ENCODE peak calls at places on chromosomes 3 and 15, in ten cellular contexts. G is tibial artery, T is SK-N-SH, L is MM.1S, W is endothelial cell of umbilical vein, D is GM23338, F is colonic mucosa, I is stomach, E is fibroblast of lung, Q is breast epithelium. O is an unnamed sample.

GRCh38 chr3:53464424-53464823 is 30.0 kb upstream of the CACNA1D start:
- DNase-seq in G (no peak), L (no peak), Q (no peak), W (no peak), T (no peak), I (no peak), E (no peak), D (peak), F (no peak), O (no peak)

GRCh38 chr3:161372321-161373260 is 1.3 kb upstream of the SPTSSB start:
- DNase-seq in T (peak), E (peak), Q (no peak), G (no peak), L (no peak), F (peak), I (peak), D (peak), W (peak), O (peak)

GRCh38 chr3:172317984-172318383 is 130.3 kb downstream of the GHSR start:
- DNase-seq in E (peak), Q (no peak), W (peak), T (peak), G (no peak), L (no peak), I (no peak), D (no peak), F (peak), O (no peak)

GRCh38 chr3:65732060-65732933 is 306.4 kb downstream of the MAGI1 start:
- DNase-seq in T (peak), G (no peak), L (peak), W (peak), F (peak), I (no peak), D (peak), Q (no peak), E (peak), O (no peak)

GRCh38 chr3:47377186-47377585 is 3.6 kb upstream of the PTPN23 start:
- DNase-seq in G (no peak), F (no peak), T (no peak), E (no peak), Q (no peak), D (no peak), L (no peak), I (no peak), W (no peak), O (no peak)

GRCh38 chr15:81575436-81576123 is 201.6 kb upstream of the TMC3 start:
- DNase-seq in G (no peak), Q (no peak), L (no peak), W (peak), I (no peak), F (no peak), E (no peak), D (peak), T (no peak), O (no peak)

GRCh38 chr3:136740351-136740957 is 11.7 kb downstream of the STAG1 start:
- DNase-seq in E (no peak), W (no peak), I (no peak), G (no peak), F (no peak), T (no peak), D (no peak), L (no peak), Q (no peak), O (no peak)

GRCh38 chr15:39205081-39205480 is 375.8 kb upstream of the THBS1 start:
- DNase-seq in G (no peak), D (no peak), Q (no peak), E (no peak), T (no peak), F (no peak), I (no peak), L (no peak), W (no peak), O (no peak)

GRCh38 chr3:133494469-133494868 is 79.0 kb upstream of the CDV3 start:
- DNase-seq in W (no peak), E (peak), D (peak), F (no peak), G (no peak), L (no peak), I (no peak), Q (no peak), T (no peak), O (no peak)

GRCh38 chr15:51368751-51369450 is 27.4 kb downstream of the GLDN start:
- DNase-seq in G (no peak), I (no peak), T (no peak), E (peak), F (no peak), W (no peak), Q (no peak), L (no peak), D (no peak), O (no peak)

GRCh38 chr3:14520967-14521366 is 19.2 kb downstream of the GRIP2 start:
- DNase-seq in E (no peak), I (no peak), W (no peak), F (no peak), G (peak), T (no peak), L (no peak), D (no peak), Q (peak), O (no peak)

GRCh38 chr3:32297366-32297765 is 58.9 kb downstream of the CMTM8 start:
- DNase-seq in T (no peak), E (no peak), I (no peak), D (no peak), F (no peak), L (no peak), W (no peak), G (no peak), Q (no peak), O (peak)

GRCh38 chr3:39980021-39980420 is 170.6 kb downstream of the MYRIP start:
- DNase-seq in T (no peak), G (no peak), E (no peak), W (no peak), F (no peak), Q (no peak), L (peak), I (no peak), D (no peak), O (no peak)

GRCh38 chr3:148962513-148962912 is 28.8 kb upstream of the GYG1 start:
- DNase-seq in D (peak), G (no peak), E (peak), F (no peak), I (no peak), L (no peak), T (no peak), W (peak), Q (no peak), O (no peak)

GRCh38 chr3:170132335-170132734 is 49.2 kb downstream of the PHC3 start:
- DNase-seq in Q (no peak), L (peak), W (no peak), E (peak), T (no peak), G (no peak), F (no peak), I (no peak), D (no peak), O (no peak)

GRCh38 chr15:41487802-41488201 is 5.9 kb upstream of the ITPKA start:
- DNase-seq in L (no peak), G (no peak), D (no peak), F (no peak), E (no peak), T (no peak), Q (no peak), I (no peak), W (no peak), O (no peak)

GRCh38 chr15:64843996-64844395 is 2.3 kb downstream of the PLEKHO2 start:
- DNase-seq in D (no peak), E (no peak), I (no peak), G (no peak), L (no peak), T (no peak), Q (no peak), W (no peak), F (no peak), O (no peak)

GRCh38 chr3:81674690-81675089 is 86.8 kb downstream of the GBE1 start:
- DNase-seq in G (no peak), F (no peak), W (no peak), T (no peak), L (no peak), I (no peak), Q (no peak), D (no peak), E (no peak), O (no peak)

GRCh38 chr15:48510976-48511375 is 134.5 kb downstream of the FBN1 start:
- DNase-seq in Q (no peak), F (no peak), T (no peak), D (no peak), G (peak), L (no peak), I (no peak), E (no peak), W (no peak), O (no peak)

GRCh38 chr3:94092080-94092479 is 29.2 kb downstream of the NSUN3 start:
- DNase-seq in E (no peak), Q (no peak), W (no peak), L (no peak), T (no peak), I (no peak), D (no peak), G (no peak), F (no peak), O (no peak)

GRCh38 chr3:157104928-157105652 is 54.9 kb downstream of the CCNL1 start:
- DNase-seq in I (no peak), L (peak), D (peak), E (no peak), F (no peak), T (no peak), Q (no peak), G (no peak), W (no peak), O (peak)

GRCh38 chr3:157110761-157111238 is 49.1 kb downstream of the CCNL1 start:
- DNase-seq in E (no peak), G (no peak), I (no peak), Q (no peak), D (no peak), L (no peak), W (no peak), T (no peak), F (no peak), O (no peak)

GRCh38 chr3:157109267-157110141 is 50.4 kb downstream of the CCNL1 start:
- DNase-seq in T (no peak), E (no peak), L (no peak), G (no peak), Q (no peak), W (no peak), F (no peak), D (no peak), I (no peak), O (no peak)

GRCh38 chr3:157107037-157107436 is 52.9 kb downstream of the CCNL1 start:
- DNase-seq in Q (no peak), T (no peak), L (no peak), I (no peak), D (no peak), E (no peak), F (no peak), W (no peak), G (no peak), O (no peak)

DNA sequence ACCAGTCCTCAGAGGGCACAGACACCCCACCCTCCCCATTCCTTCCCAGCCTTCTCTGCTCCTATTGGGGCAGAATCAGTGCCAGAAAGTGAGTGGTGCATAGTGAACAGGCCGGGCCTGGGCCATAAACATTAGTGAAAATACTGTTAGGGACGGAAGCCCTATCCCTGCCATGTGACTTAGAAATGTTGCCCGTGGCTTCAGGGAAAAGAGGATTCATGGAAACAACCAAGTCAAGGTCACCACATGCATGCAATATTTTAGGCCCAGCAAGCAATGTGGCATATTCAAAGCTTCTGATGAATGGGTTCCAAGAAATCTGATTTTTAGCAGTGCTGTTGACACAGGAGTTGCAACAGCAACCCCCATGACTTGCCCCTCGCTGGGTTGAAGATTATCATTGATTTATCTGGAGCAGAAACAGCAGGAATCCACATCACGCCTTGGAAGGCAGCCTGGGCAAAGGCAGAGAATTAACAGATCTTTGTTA is 52.3 kb downstream of the CCNL1 start:
- DNase-seq in G (no peak), E (no peak), W (no peak), Q (no peak), F (no peak), I (no peak), T (no peak), L (no peak), D (no peak), O (no peak)
- H3K4me3 ChIP-seq in G (no peak), E (no peak), W (no peak), Q (no peak), F (no peak), I (no peak), T (no peak), L (no peak), D (no peak), O (no peak)

GRCh38 chr15:55197719-55198118 is 978 bp upstream of the RSL24D1 start:
- DNase-seq in D (no peak), W (no peak), G (no peak), I (no peak), L (no peak), E (no peak), T (no peak), Q (no peak), F (no peak), O (no peak)

GRCh38 chr15:55196458-55197361 is at the start of gene RSL24D1:
- DNase-seq in F (peak), E (peak), D (peak), Q (peak), W (peak), I (peak), G (peak), T (peak), L (peak), O (peak)

GRCh38 chr15:55197362-55197705 is 593 bp upstream of the RSL24D1 start:
- DNase-seq in F (no peak), T (no peak), G (no peak), W (no peak), E (no peak), I (no peak), Q (no peak), D (peak), L (peak), O (no peak)

GRCh38 chr15:55194246-55194645 is 2.5 kb downstream of the RSL24D1 start:
- DNase-seq in L (no peak), E (peak), I (no peak), W (no peak), D (no peak), T (no peak), F (no peak), Q (no peak), G (no peak), O (no peak)

GRCh38 chr15:55196011-55196410 is 730 bp downstream of the RSL24D1 start:
- DNase-seq in I (no peak), F (peak), Q (no peak), T (no peak), W (no peak), D (no peak), E (peak), G (no peak), L (no peak), O (no peak)
- H3K27ac ChIP-seq in I (peak), F (peak), Q (peak), T (peak), W (peak), D (peak), E (peak), G (peak), L (peak), O (peak)

GRCh38 chr3:190516416-190516815 is 2.5 kb downstream of the IL1RAP start:
- DNase-seq in W (no peak), D (no peak), Q (no peak), G (no peak), T (no peak), E (no peak), L (no peak), I (no peak), F (no peak), O (no peak)
- H3K4me3 ChIP-seq in W (no peak), D (no peak), Q (no peak), G (no peak), T (peak), E (no peak), L (no peak), I (no peak), F (no peak), O (no peak)

GRCh38 chr15:73935547-73935946 is 9.3 kb downstream of the LOXL1 start:
- DNase-seq in I (no peak), G (peak), L (no peak), D (no peak), F (no peak), T (no peak), E (no peak), Q (no peak), W (no peak), O (no peak)

GRCh38 chr15:73937726-73938125 is 11.5 kb downstream of the LOXL1 start:
- DNase-seq in L (no peak), G (peak), W (no peak), I (no peak), T (no peak), F (no peak), Q (no peak), E (no peak), D (no peak), O (no peak)

GRCh38 chr15:73937313-73937695 is 11.0 kb downstream of the LOXL1 start:
- DNase-seq in L (no peak), T (no peak), Q (no peak), G (peak), I (no peak), F (no peak), W (no peak), D (no peak), E (no peak), O (no peak)

GRCh38 chr15:73936181-73936580 is 9.9 kb downstream of the LOXL1 start:
- DNase-seq in I (no peak), D (peak), Q (no peak), L (no peak), T (peak), F (no peak), G (peak), E (peak), W (no peak), O (no peak)

GRCh38 chr15:73936588-73937312 is 10.5 kb downstream of the LOXL1 start:
- DNase-seq in E (no peak), G (no peak), F (no peak), W (peak), D (no peak), Q (no peak), L (no peak), T (no peak), I (no peak), O (no peak)
- H3K27ac ChIP-seq in E (no peak), G (peak), F (no peak), W (no peak), D (no peak), Q (no peak), L (no peak), T (peak), I (no peak), O (no peak)

DNA sequence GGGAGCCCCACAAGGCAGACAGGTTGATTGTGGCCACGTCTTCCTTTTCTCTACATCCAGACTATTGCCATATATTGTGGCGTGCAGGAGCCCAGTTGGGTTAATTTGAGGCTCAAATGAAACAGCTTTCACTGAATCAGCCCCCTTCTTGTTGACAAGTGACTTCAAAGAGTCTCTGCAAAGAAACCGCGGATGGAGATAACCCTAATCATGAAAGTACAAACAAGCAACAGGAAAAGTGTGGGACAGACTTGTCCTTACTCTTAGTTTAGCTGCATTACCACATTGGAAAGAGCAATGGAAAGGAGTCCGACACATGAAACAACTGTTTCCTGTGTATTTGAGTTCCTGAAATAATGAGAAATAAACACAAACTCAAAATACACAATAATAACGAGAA is 3.3 kb downstream of the TMEM40 start:
- DNase-seq in F (no peak), E (no peak), I (no peak), L (no peak), G (no peak), D (no peak), W (no peak), T (no peak), Q (no peak), O (no peak)
- H3K4me3 ChIP-seq in F (no peak), E (no peak), I (no peak), L (no peak), G (no peak), D (no peak), W (no peak), T (no peak), Q (no peak), O (no peak)

O was measured in CD4-positive, alpha-beta memory T cell.